ENCODE peak calls at places on chromosome 6, in ten cellular contexts. W, Q, D, N, X, P, K, R, O and L are unnamed samples.

GRCh38 chr6:10361428-10361827 is 53.4 kb downstream of the TFAP2A start:
- DNase-seq in W (no peak), Q (no peak), D (no peak), N (no peak), X (no peak), P (no peak), K (no peak), R (no peak), O (no peak), L (no peak)

GRCh38 chr6:70884074-70884983 is 72.5 kb downstream of the B3GAT2 start:
- DNase-seq in W (peak), Q (peak), D (peak), N (peak), X (peak), P (peak), K (no peak), R (peak), O (peak), L (no peak)

GRCh38 chr6:45278367-45278766 is 49.8 kb upstream of the RUNX2 start:
- DNase-seq in W (no peak), Q (no peak), D (no peak), N (no peak), X (peak), P (no peak), K (no peak), R (no peak), O (no peak), L (no peak)

GRCh38 chr6:2823104-2823850 is 18.4 kb downstream of the SERPINB1 start:
- DNase-seq in W (peak), Q (peak), D (no peak), N (no peak), X (peak), P (no peak), K (no peak), R (no peak), O (peak), L (no peak)

GRCh38 chr6:44569131-44569530 is 181.6 kb downstream of the CDC5L start:
- DNase-seq in W (no peak), Q (no peak), D (no peak), N (no peak), X (no peak), P (no peak), K (no peak), R (no peak), O (no peak), L (no peak)

GRCh38 chr6:89781070-89782034 is 38.2 kb downstream of the MDN1 start:
- DNase-seq in W (no peak), Q (no peak), D (no peak), N (no peak), X (no peak), P (no peak), K (no peak), R (no peak), O (no peak), L (no peak)

GRCh38 chr6:26240157-26240980 is 124.6 kb upstream of the BTN3A2 start:
- DNase-seq in W (peak), Q (peak), D (peak), N (peak), X (peak), P (no peak), K (peak), R (no peak), O (no peak), L (peak)

GRCh38 chr6:1820165-1820564 is 210.4 kb downstream of the FOXC1 start:
- DNase-seq in W (no peak), Q (no peak), D (no peak), N (no peak), X (peak), P (no peak), K (no peak), R (no peak), O (no peak), L (no peak)

GRCh38 chr6:4714961-4715501 is 61.2 kb upstream of the CDYL start:
- DNase-seq in W (no peak), Q (peak), D (no peak), N (peak), X (no peak), P (no peak), K (no peak), R (no peak), O (peak), L (no peak)

GRCh38 chr6:141562181-141562800 is 570.4 kb upstream of the GJE1 start:
- DNase-seq in W (peak), Q (no peak), D (peak), N (peak), X (peak), P (no peak), K (peak), R (no peak), O (peak), L (no peak)

GRCh38 chr6:129033173-129033572 is 150.2 kb downstream of the LAMA2 start:
- DNase-seq in W (no peak), Q (no peak), D (no peak), N (no peak), X (no peak), P (no peak), K (no peak), R (no peak), O (no peak), L (no peak)
- TF ChIP-seq CTCF in W (no peak), Q (no peak), D (no peak), N (no peak), X (no peak), P (no peak), K (no peak), R (no peak), O (no peak), L (no peak)

GRCh38 chr6:33189164-33189563 is 3.1 kb downstream of the COL11A2 start:
- DNase-seq in W (no peak), Q (no peak), D (no peak), N (no peak), X (no peak), P (no peak), K (no peak), R (no peak), O (no peak), L (no peak)
- TF ChIP-seq CTCF in W (no peak), Q (no peak), D (no peak), N (no peak), X (no peak), P (no peak), K (no peak), R (no peak), O (no peak), L (no peak)

DNA sequence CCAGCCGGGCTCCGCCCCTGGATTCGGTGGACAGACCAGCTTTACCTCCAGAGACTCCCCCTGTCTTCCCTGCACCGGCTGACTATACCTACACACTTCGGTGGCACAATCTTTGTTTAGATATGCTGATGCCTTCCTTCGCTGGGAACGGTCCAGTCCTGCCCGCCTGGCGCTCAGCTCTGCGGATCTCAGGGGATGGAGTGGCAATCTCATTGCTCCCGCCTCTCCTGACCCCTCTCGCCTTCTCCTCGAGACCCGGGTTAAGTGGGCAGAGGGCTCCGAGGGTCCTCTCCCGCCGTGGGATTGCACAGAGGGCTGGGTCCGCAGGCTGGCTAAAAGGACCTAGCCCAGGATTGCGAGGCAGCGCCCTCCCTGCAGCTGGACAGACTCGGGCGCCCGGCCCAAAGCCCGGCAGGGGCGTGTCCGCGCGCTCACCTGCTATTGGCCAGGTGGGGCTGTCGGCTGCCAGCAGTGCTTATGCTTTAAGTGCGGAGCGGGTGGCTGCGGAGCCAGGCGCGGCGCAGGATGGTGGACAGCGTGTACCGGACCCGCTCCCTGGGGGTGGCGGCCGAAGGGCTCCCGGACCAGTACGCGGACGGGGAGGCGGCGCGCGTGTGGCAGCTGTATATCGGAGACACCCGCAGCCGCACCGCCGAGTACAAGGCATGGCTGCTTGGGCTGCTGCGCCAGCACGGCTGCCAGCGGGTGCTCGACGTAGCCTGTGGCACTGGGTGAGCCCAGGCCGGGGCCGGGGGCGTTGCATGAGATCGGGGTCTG is at the start of gene GNMT:
- DNase-seq in W (peak), Q (peak), D (no peak), N (peak), X (peak), P (no peak), K (peak), R (peak), O (peak), L (peak)
- TF ChIP-seq CTCF in W (no peak), Q (no peak), D (no peak), N (no peak), X (no peak), P (no peak), K (no peak), R (peak), O (no peak), L (no peak)

DNA sequence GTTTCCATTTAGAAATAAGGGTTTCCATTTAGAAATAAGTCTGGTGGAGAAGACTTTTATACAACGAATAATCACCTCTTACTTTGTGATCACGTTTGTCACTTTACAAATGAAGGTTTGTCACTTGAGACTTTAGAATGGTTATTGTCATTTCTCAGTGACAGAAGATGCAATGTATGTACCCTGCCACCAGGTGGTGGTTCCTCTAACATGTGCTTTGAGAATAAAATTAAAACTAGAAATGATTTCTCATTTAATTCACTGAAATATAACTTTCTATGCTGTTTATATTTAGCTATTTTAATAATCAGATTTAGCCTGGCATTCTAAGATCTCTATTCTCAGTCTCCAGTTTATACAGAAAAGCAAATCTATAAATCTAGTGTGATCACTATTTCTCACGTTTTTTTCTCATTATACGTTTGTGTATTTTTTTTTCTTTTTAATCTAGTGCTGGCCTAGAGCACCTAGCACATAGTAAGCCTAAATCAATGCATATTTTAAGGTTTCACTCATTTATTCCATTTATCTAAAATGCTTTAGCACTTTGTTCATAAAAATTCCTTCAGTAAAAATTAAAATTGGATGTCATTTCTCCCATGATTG is 57.4 kb upstream of the TFAP2D start:
- DNase-seq in W (no peak), Q (peak), D (peak), N (peak), X (peak), P (no peak), K (no peak), R (peak), O (peak), L (no peak)
- TF ChIP-seq CTCF in W (peak), Q (peak), D (peak), N (no peak), X (peak), P (no peak), K (no peak), R (peak), O (peak), L (no peak)

GRCh38 chr6:158793432-158793831 is 25.7 kb downstream of the EZR start:
- DNase-seq in W (peak), Q (peak), D (peak), N (peak), X (peak), P (no peak), K (no peak), R (peak), O (peak), L (no peak)
- TF ChIP-seq CTCF in W (peak), Q (peak), D (peak), N (peak), X (peak), P (no peak), K (peak), R (peak), O (peak), L (no peak)

DNA sequence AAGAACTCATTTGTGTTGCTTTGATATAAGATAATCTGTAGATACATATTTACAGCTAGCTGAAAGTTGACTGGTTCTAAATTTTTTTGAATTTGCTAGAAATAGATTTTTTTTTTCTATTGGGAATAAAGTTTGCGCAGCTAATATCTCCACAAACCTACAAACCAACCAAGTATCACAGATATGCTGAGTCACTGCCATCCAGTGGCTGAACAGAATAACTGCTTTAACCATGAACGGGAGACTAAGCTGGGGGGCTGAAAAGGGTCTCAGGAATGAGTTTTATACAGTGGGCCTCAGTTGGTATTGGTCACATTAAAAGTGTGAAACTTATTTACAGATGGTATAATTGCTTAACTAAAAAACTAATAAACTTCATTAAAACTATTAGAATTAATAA is 326.7 kb upstream of the CNR1 start:
- DNase-seq in W (no peak), Q (peak), D (peak), N (no peak), X (peak), P (no peak), K (no peak), R (peak), O (peak), L (no peak)
- TF ChIP-seq CTCF in W (no peak), Q (peak), D (no peak), N (no peak), X (peak), P (no peak), K (no peak), R (peak), O (peak), L (no peak)

GRCh38 chr6:43361269-43361668 is 8.2 kb downstream of the ZNF318 start:
- DNase-seq in W (no peak), Q (no peak), D (no peak), N (no peak), X (no peak), P (no peak), K (no peak), R (no peak), O (no peak), L (no peak)

GRCh38 chr6:43359831-43360230 is 9.6 kb downstream of the ZNF318 start:
- DNase-seq in W (no peak), Q (peak), D (no peak), N (no peak), X (no peak), P (no peak), K (no peak), R (no peak), O (no peak), L (no peak)

GRCh38 chr6:43359381-43359780 is 10.1 kb downstream of the ZNF318 start:
- DNase-seq in W (no peak), Q (peak), D (no peak), N (no peak), X (peak), P (no peak), K (no peak), R (no peak), O (no peak), L (no peak)

GRCh38 chr6:43355862-43356590 is 13.4 kb downstream of the ZNF318 start:
- DNase-seq in W (peak), Q (peak), D (no peak), N (no peak), X (peak), P (no peak), K (no peak), R (no peak), O (peak), L (no peak)
- TF ChIP-seq CTCF in W (peak), Q (peak), D (peak), N (no peak), X (peak), P (no peak), K (no peak), R (peak), O (peak), L (no peak)

GRCh38 chr6:18528084-18528743 is 141.1 kb downstream of the RNF144B start:
- DNase-seq in W (no peak), Q (peak), D (no peak), N (no peak), X (peak), P (no peak), K (no peak), R (no peak), O (peak), L (no peak)
- TF ChIP-seq CTCF in W (no peak), Q (peak), D (no peak), N (peak), X (peak), P (no peak), K (no peak), R (peak), O (peak), L (no peak)

DNA sequence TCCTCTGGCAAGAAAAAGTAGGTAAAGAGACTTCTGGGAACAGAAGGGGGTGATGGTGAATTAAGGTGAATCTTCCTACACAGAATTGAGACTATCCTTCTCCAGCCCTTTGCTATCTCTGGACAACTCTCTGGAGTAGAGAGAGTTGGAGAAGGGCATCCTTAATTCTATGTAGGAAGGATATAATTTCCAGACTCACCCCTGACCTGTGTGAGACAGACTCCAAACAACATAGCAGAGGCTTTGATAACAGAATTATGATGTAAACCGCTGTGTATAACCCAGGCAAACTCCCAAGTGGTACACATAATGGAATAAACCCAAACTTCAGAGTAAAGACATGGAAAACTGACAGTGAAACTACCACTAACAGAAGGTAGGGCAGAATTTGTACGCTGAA is 186.5 kb downstream of the MEI4 start:
- DNase-seq in W (no peak), Q (no peak), D (no peak), N (no peak), X (no peak), P (no peak), K (no peak), R (no peak), O (no peak), L (no peak)
- TF ChIP-seq CTCF in W (no peak), Q (no peak), D (no peak), N (no peak), X (no peak), P (no peak), K (no peak), R (no peak), O (no peak), L (no peak)

GRCh38 chr6:105680131-105680530 is 277.2 kb upstream of the PREP start:
- DNase-seq in W (no peak), Q (peak), D (no peak), N (no peak), X (no peak), P (no peak), K (no peak), R (no peak), O (peak), L (no peak)

GRCh38 chr6:105675715-105676397 is 273.0 kb upstream of the PREP start:
- DNase-seq in W (no peak), Q (peak), D (peak), N (peak), X (peak), P (no peak), K (no peak), R (no peak), O (peak), L (no peak)

GRCh38 chr6:105678516-105678915 is 275.6 kb upstream of the PREP start:
- DNase-seq in W (no peak), Q (no peak), D (no peak), N (no peak), X (peak), P (no peak), K (no peak), R (no peak), O (peak), L (no peak)

GRCh38 chr6:105676837-105677236 is 274.0 kb upstream of the PREP start:
- DNase-seq in W (no peak), Q (no peak), D (no peak), N (no peak), X (no peak), P (no peak), K (no peak), R (no peak), O (no peak), L (no peak)

GRCh38 chr6:105677671-105678475 is 275.0 kb upstream of the PREP start:
- DNase-seq in W (no peak), Q (no peak), D (no peak), N (no peak), X (peak), P (no peak), K (no peak), R (no peak), O (no peak), L (no peak)
- TF ChIP-seq CTCF in W (no peak), Q (no peak), D (no peak), N (no peak), X (no peak), P (no peak), K (no peak), R (no peak), O (no peak), L (no peak)